ENCODE peak calls at places on chromosome 14, in seven cellular contexts. One of them, this sample, is unnamed.

GRCh38 chr14:60684203-60684602 is 34.9 kb upstream of the SIX1 start:
- DNase-seq in NCI-H2171: no peak
- DNase-seq in MG63: no peak
- DNase-seq in stimulated activated CD4-positive, alpha-beta T cell treated with anti-CD3 and anti-CD28 coated beads, Interleukin-2, amount 100 ng/mL, for 48 hours: no peak
- DNase-seq in ascending aorta: no peak
- DNase-seq in CD14-positive monocyte: no peak
- DNase-seq in A549: no peak
- DNase-seq in this sample: no peak

GRCh38 chr14:91867316-91867988 is at the start of gene TC2N:
- DNase-seq in MG63: no peak
- DNase-seq in CD14-positive monocyte: no peak
- DNase-seq in A549: no peak
- DNase-seq in NCI-H2171: peak
- DNase-seq in ascending aorta: no peak
- DNase-seq in stimulated activated CD4-positive, alpha-beta T cell treated with anti-CD3 and anti-CD28 coated beads, Interleukin-2, amount 100 ng/mL, for 48 hours: no peak
- DNase-seq in this sample: no peak

GRCh38 chr14:62674833-62675232 is 370.4 kb downstream of the KCNH5 start:
- DNase-seq in A549: no peak
- DNase-seq in MG63: no peak
- DNase-seq in NCI-H2171: peak
- DNase-seq in stimulated activated CD4-positive, alpha-beta T cell treated with anti-CD3 and anti-CD28 coated beads, Interleukin-2, amount 100 ng/mL, for 48 hours: no peak
- DNase-seq in CD14-positive monocyte: no peak
- DNase-seq in ascending aorta: no peak
- DNase-seq in this sample: no peak

GRCh38 chr14:74962493-74962892 is 7.1 kb upstream of the PGF start:
- DNase-seq in CD14-positive monocyte: peak
- DNase-seq in MG63: no peak
- DNase-seq in A549: no peak
- DNase-seq in stimulated activated CD4-positive, alpha-beta T cell treated with anti-CD3 and anti-CD28 coated beads, Interleukin-2, amount 100 ng/mL, for 48 hours: no peak
- DNase-seq in NCI-H2171: no peak
- DNase-seq in ascending aorta: no peak
- DNase-seq in this sample: no peak

GRCh38 chr14:39442293-39442692 is 10.1 kb upstream of the FBXO33 start:
- DNase-seq in NCI-H2171: no peak
- DNase-seq in MG63: no peak
- DNase-seq in A549: no peak
- DNase-seq in CD14-positive monocyte: no peak
- DNase-seq in stimulated activated CD4-positive, alpha-beta T cell treated with anti-CD3 and anti-CD28 coated beads, Interleukin-2, amount 100 ng/mL, for 48 hours: no peak
- DNase-seq in ascending aorta: no peak
- DNase-seq in this sample: no peak

GRCh38 chr14:68043752-68044151 is 224.2 kb downstream of the RAD51B start:
- DNase-seq in ascending aorta: no peak
- DNase-seq in CD14-positive monocyte: no peak
- DNase-seq in A549: no peak
- DNase-seq in stimulated activated CD4-positive, alpha-beta T cell treated with anti-CD3 and anti-CD28 coated beads, Interleukin-2, amount 100 ng/mL, for 48 hours: no peak
- DNase-seq in NCI-H2171: no peak
- DNase-seq in MG63: no peak
- DNase-seq in this sample: no peak

GRCh38 chr14:81286574-81287370 is 66.0 kb upstream of the GTF2A1 start:
- DNase-seq in MG63: no peak
- DNase-seq in NCI-H2171: no peak
- DNase-seq in ascending aorta: no peak
- DNase-seq in stimulated activated CD4-positive, alpha-beta T cell treated with anti-CD3 and anti-CD28 coated beads, Interleukin-2, amount 100 ng/mL, for 48 hours: no peak
- DNase-seq in A549: no peak
- DNase-seq in CD14-positive monocyte: no peak
- DNase-seq in this sample: no peak

GRCh38 chr14:75979071-75979571 is 2.7 kb downstream of the TGFB3 start:
- DNase-seq in stimulated activated CD4-positive, alpha-beta T cell treated with anti-CD3 and anti-CD28 coated beads, Interleukin-2, amount 100 ng/mL, for 48 hours: no peak
- DNase-seq in NCI-H2171: peak
- DNase-seq in A549: peak
- DNase-seq in ascending aorta: no peak
- DNase-seq in MG63: no peak
- DNase-seq in CD14-positive monocyte: no peak
- DNase-seq in this sample: no peak

GRCh38 chr14:78316058-78316457 is 145.9 kb downstream of the NRXN3 start:
- DNase-seq in MG63: no peak
- DNase-seq in ascending aorta: no peak
- DNase-seq in A549: no peak
- DNase-seq in CD14-positive monocyte: no peak
- DNase-seq in NCI-H2171: peak
- DNase-seq in stimulated activated CD4-positive, alpha-beta T cell treated with anti-CD3 and anti-CD28 coated beads, Interleukin-2, amount 100 ng/mL, for 48 hours: no peak
- DNase-seq in this sample: no peak

GRCh38 chr14:39233680-39234326 is at the start of gene MIA2:
- DNase-seq in CD14-positive monocyte: no peak
- DNase-seq in MG63: no peak
- DNase-seq in NCI-H2171: no peak
- DNase-seq in A549: peak
- DNase-seq in stimulated activated CD4-positive, alpha-beta T cell treated with anti-CD3 and anti-CD28 coated beads, Interleukin-2, amount 100 ng/mL, for 48 hours: no peak
- DNase-seq in ascending aorta: no peak
- DNase-seq in this sample: no peak

GRCh38 chr14:99803803-99804202 is 10.6 kb downstream of the EML1 start:
- DNase-seq in ascending aorta: no peak
- DNase-seq in NCI-H2171: peak
- DNase-seq in CD14-positive monocyte: no peak
- DNase-seq in MG63: no peak
- DNase-seq in stimulated activated CD4-positive, alpha-beta T cell treated with anti-CD3 and anti-CD28 coated beads, Interleukin-2, amount 100 ng/mL, for 48 hours: no peak
- DNase-seq in A549: no peak
- DNase-seq in this sample: no peak

GRCh38 chr14:65356327-65356836 is 56.1 kb upstream of the FUT8 start:
- DNase-seq in MG63: peak
- DNase-seq in CD14-positive monocyte: no peak
- DNase-seq in ascending aorta: no peak
- DNase-seq in stimulated activated CD4-positive, alpha-beta T cell treated with anti-CD3 and anti-CD28 coated beads, Interleukin-2, amount 100 ng/mL, for 48 hours: no peak
- DNase-seq in A549: peak
- DNase-seq in NCI-H2171: no peak
- DNase-seq in this sample: no peak

GRCh38 chr14:75982724-75983358 is 1.0 kb upstream of the TGFB3 start:
- DNase-seq in A549: peak
- DNase-seq in CD14-positive monocyte: no peak
- DNase-seq in ascending aorta: peak
- DNase-seq in NCI-H2171: peak
- DNase-seq in stimulated activated CD4-positive, alpha-beta T cell treated with anti-CD3 and anti-CD28 coated beads, Interleukin-2, amount 100 ng/mL, for 48 hours: no peak
- DNase-seq in MG63: peak
- DNase-seq in this sample: no peak

GRCh38 chr14:104702673-104703072 is 13.3 kb downstream of the INF2 start:
- DNase-seq in ascending aorta: no peak
- DNase-seq in CD14-positive monocyte: no peak
- DNase-seq in MG63: no peak
- DNase-seq in stimulated activated CD4-positive, alpha-beta T cell treated with anti-CD3 and anti-CD28 coated beads, Interleukin-2, amount 100 ng/mL, for 48 hours: no peak
- DNase-seq in A549: no peak
- DNase-seq in NCI-H2171: no peak
- DNase-seq in this sample: no peak

GRCh38 chr14:46769292-46769691 is 117.7 kb upstream of the RPL10L start:
- DNase-seq in NCI-H2171: no peak
- DNase-seq in A549: no peak
- DNase-seq in CD14-positive monocyte: no peak
- DNase-seq in ascending aorta: no peak
- DNase-seq in stimulated activated CD4-positive, alpha-beta T cell treated with anti-CD3 and anti-CD28 coated beads, Interleukin-2, amount 100 ng/mL, for 48 hours: no peak
- DNase-seq in MG63: no peak
- DNase-seq in this sample: no peak